ENCODE peak calls at places on chromosome 10, in six cellular contexts. U, Q, N, K, Y and R are unnamed samples.

GRCh38 chr10:27242951-27243551 is 2.5 kb upstream of the ACBD5 start:
- DNase-seq in U (no peak), Q (peak; percentile 82), N (peak; percentile 59), K (peak; percentile 76), Y (no peak), R (peak; percentile 36)

GRCh38 chr10:133114251-133114650 is 26.5 kb downstream of the ADGRA1 start:
- DNase-seq in U (peak; percentile 51), Q (no peak), N (no peak), K (no peak), Y (no peak), R (no peak)

GRCh38 chr10:124575107-124576035 is 113.7 kb downstream of the LHPP start:
- DNase-seq in U (peak; percentile 42), Q (no peak), N (no peak), K (no peak), Y (peak; percentile 40), R (no peak)

GRCh38 chr10:125154529-125154928 is 5.8 kb downstream of the CTBP2 start:
- DNase-seq in U (no peak), Q (no peak), N (no peak), K (no peak), Y (no peak), R (no peak)

GRCh38 chr10:69685802-69686585 is 55.9 kb downstream of the FAM241B start:
- DNase-seq in U (peak; percentile 86), Q (peak; percentile 49), N (no peak), K (no peak), Y (peak; percentile 66), R (no peak)

GRCh38 chr10:123896217-123896927 is 4.8 kb upstream of the CPXM2 start:
- DNase-seq in U (no peak), Q (no peak), N (no peak), K (no peak), Y (no peak), R (no peak)

GRCh38 chr10:46229144-46229563 is 57.6 kb upstream of the ANTXRL start:
- DNase-seq in U (no peak), Q (no peak), N (peak; percentile 81), K (peak; percentile 78), Y (peak; percentile 34), R (no peak)

GRCh38 chr10:49184642-49185111 is 3.5 kb downstream of the TMEM273 start:
- DNase-seq in U (peak; percentile 40), Q (no peak), N (no peak), K (no peak), Y (no peak), R (no peak)

GRCh38 chr10:78196964-78197363 is 163.3 kb downstream of the RPS24 start:
- DNase-seq in U (no peak), Q (peak; percentile 54), N (no peak), K (no peak), Y (no peak), R (no peak)

GRCh38 chr10:104049497-104050250 is 36.0 kb downstream of the COL17A1 start:
- DNase-seq in U (no peak), Q (peak; percentile 75), N (no peak), K (no peak), Y (no peak), R (no peak)

GRCh38 chr10:78267598-78267997 is 233.9 kb downstream of the RPS24 start:
- DNase-seq in U (no peak), Q (peak; percentile 63), N (no peak), K (no peak), Y (no peak), R (no peak)

GRCh38 chr10:128178319-128178937 is 52.2 kb upstream of the MKI67 start:
- DNase-seq in U (no peak), Q (peak; percentile 4), N (peak; percentile 83), K (peak; percentile 64), Y (no peak), R (no peak)

GRCh38 chr10:94046152-94046551 is 52.4 kb downstream of the PLCE1 start:
- DNase-seq in U (no peak), Q (no peak), N (peak; percentile 26), K (no peak), Y (no peak), R (no peak)

GRCh38 chr10:119750391-119751230 is 24.8 kb downstream of the INPP5F start:
- DNase-seq in U (no peak), Q (peak; percentile 72), N (peak; percentile 88), K (peak; percentile 84), Y (no peak), R (peak; percentile 42)

GRCh38 chr10:12350167-12350872 is 973 bp downstream of the CAMK1D start:
- DNase-seq in U (peak; percentile 74), Q (peak; percentile 55), N (peak; percentile 78), K (peak; percentile 70), Y (peak; percentile 76), R (no peak)

GRCh38 chr10:73906524-73907447 is 4.1 kb upstream of the PLAU start:
- DNase-seq in U (peak; percentile 77), Q (peak; percentile 99), N (peak; percentile 90), K (peak; percentile 81), Y (no peak), R (peak; percentile 76)
- H3K4me1 ChIP-seq in U (peaks cover 48% of the 10 kb centered on the region), Q (peaks cover 37% of the 10 kb centered on the region), N (peaks cover 44% of the 10 kb centered on the region), K (peaks cover 12% of the 10 kb centered on the region), Y (peaks cover 40% of the 10 kb centered on the region), R (peaks cover 40% of the 10 kb centered on the region)

DNA sequence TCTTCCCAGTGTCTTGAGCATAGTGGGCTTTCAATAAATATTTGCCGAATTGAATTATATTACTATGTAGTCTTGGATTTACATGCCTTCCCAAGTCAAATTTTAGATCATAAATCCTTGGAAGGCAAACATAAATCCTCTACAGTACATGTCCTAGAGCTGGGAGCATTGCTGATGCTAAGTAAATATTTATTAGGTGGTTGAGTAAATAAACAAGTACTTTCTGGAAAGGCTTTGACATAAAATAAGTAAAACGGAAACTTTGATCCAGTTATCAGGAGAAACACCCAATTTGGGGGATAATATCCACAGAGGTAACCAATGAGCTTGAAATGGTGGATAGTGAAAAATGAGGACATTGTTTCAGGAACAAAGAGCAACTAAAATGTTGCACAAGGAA is 162.8 kb upstream of the SVIL start:
- DNase-seq in U (no peak), Q (no peak), N (no peak), K (no peak), Y (no peak), R (no peak)
- TF ChIP-seq CTCF in U (no peak), Q (no peak), N (no peak), K (no peak), Y (no peak), R (no peak)

GRCh38 chr10:62095341-62096071 is 173.1 kb downstream of the RTKN2 start:
- DNase-seq in U (no peak), Q (peak; percentile 81), N (no peak), K (peak; percentile 19), Y (no peak), R (no peak)

GRCh38 chr10:62093863-62094291 is 174.8 kb downstream of the RTKN2 start:
- DNase-seq in U (no peak), Q (peak; percentile 94), N (no peak), K (no peak), Y (no peak), R (no peak)

GRCh38 chr10:62087341-62087740 is 181.3 kb downstream of the RTKN2 start:
- DNase-seq in U (no peak), Q (no peak), N (no peak), K (no peak), Y (no peak), R (no peak)

GRCh38 chr10:62096534-62096933 is 172.1 kb downstream of the RTKN2 start:
- DNase-seq in U (no peak), Q (no peak), N (no peak), K (no peak), Y (no peak), R (no peak)

GRCh38 chr10:62092301-62092990 is 176.2 kb downstream of the RTKN2 start:
- DNase-seq in U (no peak), Q (no peak), N (no peak), K (no peak), Y (no peak), R (no peak)
- H3K4me1 ChIP-seq in U (peaks cover 37% of the 10 kb centered on the region), Q (peaks cover 39% of the 10 kb centered on the region), N (no peaks in the 10 kb centered on the region), K (peaks cover 9% of the 10 kb centered on the region), Y (peaks cover 34% of the 10 kb centered on the region), R (peaks cover 29% of the 10 kb centered on the region)

GRCh38 chr10:17250736-17251135 is 22.7 kb downstream of the VIM start:
- DNase-seq in U (no peak), Q (no peak), N (no peak), K (no peak), Y (no peak), R (no peak)

GRCh38 chr10:17244712-17245365 is 16.8 kb downstream of the VIM start:
- DNase-seq in U (no peak), Q (peak; percentile 28), N (no peak), K (no peak), Y (no peak), R (no peak)

GRCh38 chr10:17247210-17247609 is 19.2 kb downstream of the VIM start:
- DNase-seq in U (no peak), Q (no peak), N (no peak), K (no peak), Y (no peak), R (no peak)

GRCh38 chr10:17248964-17249363 is 20.9 kb downstream of the VIM start:
- DNase-seq in U (no peak), Q (no peak), N (no peak), K (no peak), Y (no peak), R (no peak)

GRCh38 chr10:17249820-17250219 is 21.8 kb downstream of the VIM start:
- DNase-seq in U (no peak), Q (peak; percentile 34), N (peak; percentile 30), K (peak; percentile 15), Y (no peak), R (no peak)
- TF ChIP-seq CTCF in U (peak; percentile 19), Q (peak; percentile 58), N (peak; percentile 47), K (peak; percentile 36), Y (no peak), R (no peak)

GRCh38 chr10:34789993-34790506 is 25.0 kb downstream of the PARD3 start:
- DNase-seq in U (no peak), Q (no peak), N (no peak), K (no peak), Y (no peak), R (no peak)

GRCh38 chr10:34792881-34793280 is 22.2 kb downstream of the PARD3 start:
- DNase-seq in U (no peak), Q (no peak), N (no peak), K (no peak), Y (no peak), R (no peak)

GRCh38 chr10:34794835-34795234 is 20.3 kb downstream of the PARD3 start:
- DNase-seq in U (no peak), Q (no peak), N (no peak), K (no peak), Y (no peak), R (peak; percentile 77)

GRCh38 chr10:34791228-34791627 is 23.9 kb downstream of the PARD3 start:
- DNase-seq in U (no peak), Q (no peak), N (no peak), K (no peak), Y (no peak), R (no peak)

GRCh38 chr10:34791947-34792346 is 23.1 kb downstream of the PARD3 start:
- DNase-seq in U (no peak), Q (no peak), N (no peak), K (no peak), Y (no peak), R (no peak)
- H3K4me1 ChIP-seq in U (peaks cover 37% of the 10 kb centered on the region), Q (no peaks in the 10 kb centered on the region), N (peaks cover 34% of the 10 kb centered on the region), K (peaks cover 17% of the 10 kb centered on the region), Y (peaks cover 15% of the 10 kb centered on the region), R (peaks cover 72% of the 10 kb centered on the region)

DNA sequence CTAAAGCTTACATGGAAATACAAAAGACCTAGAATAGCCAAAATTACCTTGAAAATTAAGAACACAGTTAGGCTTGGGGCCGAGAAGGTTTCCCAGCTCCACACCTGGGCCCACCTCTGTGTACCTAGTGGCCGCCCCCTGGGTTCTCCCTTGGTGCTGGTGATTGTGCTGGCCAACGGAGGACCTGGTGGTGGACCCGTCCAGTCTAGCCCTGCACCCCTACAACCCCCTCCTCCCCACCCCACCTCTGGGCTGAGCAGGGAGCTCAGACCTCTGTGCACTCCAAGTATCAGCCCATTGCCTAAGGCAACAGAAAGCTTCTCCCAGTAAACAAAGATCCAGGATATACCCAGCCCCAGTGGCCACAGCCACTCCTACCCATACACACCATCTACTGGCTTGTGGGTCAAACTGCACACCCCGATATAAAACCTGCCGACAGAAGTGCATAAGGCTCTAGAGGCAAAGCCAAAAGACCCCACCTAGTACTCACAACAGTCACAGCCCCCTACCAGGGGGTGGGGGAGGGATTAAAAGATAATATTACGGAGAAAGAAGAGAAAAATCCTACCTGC is 105.0 kb upstream of the DIP2C start:
- DNase-seq in U (no peak), Q (no peak), N (peak; percentile 58), K (peak; percentile 55), Y (no peak), R (no peak)
- TF ChIP-seq CTCF in U (peak; percentile 33), Q (peak; percentile 38), N (peak; percentile 49), K (peak; percentile 55), Y (no peak), R (no peak)